ENCODE peak calls at places on chromosomes 6 and 20, in six cellular contexts. Z is HTR-8/SVneo, U is activated T-cell treated with anti-CD3 and anti-CD28 coated beads for 1 hour, H is foreskin fibroblast, A is IMR-90, G is left ventricle myocardium inferior. X is an unnamed sample.
A peak's percentile ranks its signal among the peaks of the same experiment; 100 is the strongest.

GRCh38 chr6:67141012-67141411 is 1434.0 kb upstream of the EYS start:
- DNase-seq in Z (no peak), U (no peak), H (no peak), A (no peak), G (no peak), X (no peak)

GRCh38 chr20:19609642-19610223 is 148.3 kb upstream of the RIN2 start:
- DNase-seq in Z (no peak), U (no peak), H (no peak), A (no peak), G (no peak), X (no peak)

GRCh38 chr20:33791959-33792597 is 19.1 kb upstream of the CHMP4B start:
- DNase-seq in Z (peak; percentile 42), U (peak; percentile 46), H (peak; percentile 71), A (peak; percentile 37), G (no peak), X (peak; percentile 44)

GRCh38 chr6:163706688-163707087 is 292.2 kb downstream of the QKI start:
- DNase-seq in Z (no peak), U (no peak), H (no peak), A (no peak), G (no peak), X (no peak)

GRCh38 chr6:39496951-39497350 is 174.4 kb upstream of the KCNK16 start:
- DNase-seq in Z (no peak), U (no peak), H (peak; percentile 76), A (no peak), G (peak; percentile 55), X (no peak)

GRCh38 chr20:2178328-2179232 is 77.0 kb downstream of the STK35 start:
- DNase-seq in Z (no peak), U (no peak), H (no peak), A (peak; percentile 6), G (no peak), X (no peak)

GRCh38 chr6:95978230-95978629 is 37.5 kb upstream of the FUT9 start:
- DNase-seq in Z (no peak), U (no peak), H (no peak), A (no peak), G (no peak), X (no peak)

GRCh38 chr6:25614052-25614451 is 38.0 kb upstream of the SCGN start:
- DNase-seq in Z (no peak), U (no peak), H (no peak), A (no peak), G (no peak), X (no peak)

GRCh38 chr20:3164763-3165410 is 5.2 kb upstream of the FASTKD5 start:
- DNase-seq in Z (no peak), U (no peak), H (no peak), A (no peak), G (no peak), X (no peak)

GRCh38 chr6:44967481-44967880 is 360.6 kb upstream of the RUNX2 start:
- DNase-seq in Z (no peak), U (no peak), H (peak; percentile 55), A (no peak), G (no peak), X (no peak)

GRCh38 chr20:22652685-22653568 is 68.6 kb upstream of the FOXA2 start:
- DNase-seq in Z (no peak), U (no peak), H (no peak), A (no peak), G (no peak), X (no peak)

GRCh38 chr20:23320317-23320716 is 30.3 kb upstream of the NXT1 start:
- DNase-seq in Z (no peak), U (no peak), H (peak; percentile 43), A (peak; percentile 17), G (no peak), X (no peak)

GRCh38 chr6:17472653-17473183 is 79.3 kb downstream of the CAP2 start:
- DNase-seq in Z (no peak), U (no peak), H (no peak), A (peak; percentile 17), G (no peak), X (no peak)

GRCh38 chr20:51143652-51144051 is 120.7 kb upstream of the KCNG1 start:
- DNase-seq in Z (no peak), U (no peak), H (no peak), A (no peak), G (no peak), X (no peak)

GRCh38 chr20:43798591-43799149 is 71.9 kb upstream of the GTSF1L start:
- DNase-seq in Z (no peak), U (no peak), H (no peak), A (no peak), G (no peak), X (no peak)

GRCh38 chr6:113306552-113307145 is 550.5 kb upstream of the MARCKS start:
- DNase-seq in Z (peak; percentile 5), U (no peak), H (peak; percentile 14), A (no peak), G (peak; percentile 60), X (peak; percentile 1)

GRCh38 chr6:158625881-158626305 is 18.6 kb downstream of the DYNLT1 start:
- DNase-seq in Z (no peak), U (no peak), H (no peak), A (no peak), G (no peak), X (no peak)

GRCh38 chr6:3159805-3160781 is 2.7 kb upstream of the TUBB2A start:
- DNase-seq in Z (no peak), U (peak; percentile 59), H (no peak), A (no peak), G (no peak), X (peak; percentile 53)

GRCh38 chr20:58650181-58650775 is 805 bp upstream of the STX16 start:
- DNase-seq in Z (no peak), U (no peak), H (no peak), A (no peak), G (peak; percentile 29), X (peak; percentile 38)

GRCh38 chr6:163393923-163394322 is 20.6 kb upstream of the QKI start:
- DNase-seq in Z (no peak), U (no peak), H (no peak), A (no peak), G (no peak), X (no peak)

GRCh38 chr6:170045981-170046667 is 244.8 kb downstream of the DLL1 start:
- DNase-seq in Z (no peak), U (no peak), H (no peak), A (no peak), G (no peak), X (no peak)

GRCh38 chr6:105650367-105650766 is 247.5 kb upstream of the PREP start:
- DNase-seq in Z (no peak), U (no peak), H (no peak), A (no peak), G (no peak), X (no peak)

GRCh38 chr20:63846128-63846771 is 15.0 kb upstream of the ABHD16B start:
- DNase-seq in Z (peak; percentile 90), U (no peak), H (peak; percentile 51), A (no peak), G (peak; percentile 82), X (no peak)

GRCh38 chr6:52504778-52505127 is 72.1 kb downstream of the TRAM2 start:
- DNase-seq in Z (no peak), U (no peak), H (no peak), A (no peak), G (no peak), X (no peak)

GRCh38 chr6:125269328-125269985 is 32.3 kb downstream of the HDDC2 start:
- DNase-seq in Z (no peak), U (no peak), H (no peak), A (no peak), G (no peak), X (no peak)

GRCh38 chr6:1131285-1132079 is 180.4 kb upstream of the FOXQ1 start:
- DNase-seq in Z (no peak), U (no peak), H (peak; percentile 94), A (peak; percentile 94), G (peak; percentile 29), X (no peak)

X was measured in CD4-positive, alpha-beta T cell.